ENCODE peak calls at places on chromosome 13, in nine cellular contexts. G, U, V, K, Q, P, Z, J and X are unnamed samples.

GRCh38 chr13:33678906-33679657 is 138.9 kb upstream of the RFC3 start:
- DNase-seq in U (peak; percentile 57), V (peak; percentile 19), Z (peak; percentile 87), K (no peak), Q (no peak), G (peak; percentile 81), P (peak; percentile 65), J (peak; percentile 48), X (peak; percentile 93)

GRCh38 chr13:50594276-50594970 is 249.1 kb downstream of the DLEU7 start:
- DNase-seq in U (no peak), G (no peak), Q (no peak), Z (no peak), V (peak; percentile 15), P (no peak), J (peak; percentile 16), K (peak; percentile 56), X (peak; percentile 75)

GRCh38 chr13:37127706-37128241 is 22.3 kb upstream of the CSNK1A1L start:
- DNase-seq in J (peak; percentile 95), G (no peak), K (no peak), P (no peak), V (no peak), U (peak; percentile 27), Z (peak; percentile 95), Q (peak; percentile 61), X (no peak)

GRCh38 chr13:110392510-110393233 is 85.6 kb downstream of the COL4A2 start:
- DNase-seq in J (peak; percentile 88), K (no peak), P (no peak), Z (peak; percentile 92), Q (no peak), U (no peak), V (no peak), G (no peak), X (no peak)

GRCh38 chr13:23610187-23610576 is 40.0 kb downstream of the TNFRSF19 start:
- DNase-seq in P (no peak), V (peak; percentile 65), U (peak; percentile 67), J (peak; percentile 62), K (no peak), Q (no peak), Z (peak; percentile 24), G (no peak), X (no peak)

GRCh38 chr13:34201050-34201913 is 383.3 kb downstream of the RFC3 start:
- DNase-seq in Q (peak; percentile 74), Z (peak; percentile 90), P (no peak), G (no peak), J (peak; percentile 19), U (no peak), V (no peak), K (no peak), X (no peak)

GRCh38 chr13:44141725-44142539 is 231.7 kb upstream of the SERP2 start:
- DNase-seq in U (peak; percentile 98), K (peak; percentile 100), G (peak; percentile 98), Q (peak; percentile 95), P (peak; percentile 97), J (peak; percentile 97), V (peak; percentile 97), Z (peak; percentile 98), X (peak; percentile 99)

GRCh38 chr13:79625517-79625916 is 144.6 kb downstream of the NDFIP2 start:
- DNase-seq in Q (no peak), V (no peak), Z (no peak), G (no peak), J (no peak), K (no peak), P (no peak), U (no peak), X (no peak)

GRCh38 chr13:109331898-109332297 is 454.5 kb downstream of the IRS2 start:
- DNase-seq in P (no peak), K (peak; percentile 46), U (no peak), J (peak; percentile 87), G (no peak), V (peak; percentile 35), Q (peak; percentile 85), Z (peak; percentile 85), X (no peak)

GRCh38 chr13:108980237-108980636 is 350.8 kb downstream of the MYO16 start:
- DNase-seq in G (no peak), V (no peak), K (no peak), U (no peak), J (no peak), P (no peak), Q (no peak), Z (no peak), X (no peak)

GRCh38 chr13:32025730-32026129 is 5.8 kb upstream of the FRY start:
- DNase-seq in P (no peak), U (no peak), Z (no peak), G (no peak), V (no peak), K (no peak), Q (no peak), J (no peak), X (no peak)

GRCh38 chr13:105343134-105343806 is 1192.2 kb downstream of the EFNB2 start:
- DNase-seq in K (no peak), U (no peak), Q (no peak), V (no peak), Z (peak; percentile 47), J (peak; percentile 70), P (no peak), G (no peak), X (no peak)

GRCh38 chr13:30551194-30551593 is 66.5 kb upstream of the USPL1 start:
- DNase-seq in Z (peak; percentile 44), K (no peak), Q (peak; percentile 47), J (peak; percentile 18), U (no peak), G (peak; percentile 34), V (no peak), P (no peak), X (peak; percentile 44)

GRCh38 chr13:76856141-76856571 is 30.0 kb downstream of the KCTD12 start:
- DNase-seq in Q (peak; percentile 36), V (no peak), J (peak; percentile 66), K (no peak), P (no peak), G (no peak), Z (peak; percentile 76), U (no peak), X (no peak)

GRCh38 chr13:67075239-67075638 is 154.9 kb downstream of the PCDH9 start:
- DNase-seq in Z (peak; percentile 71), U (no peak), V (no peak), G (no peak), P (no peak), Q (peak; percentile 2), K (no peak), J (no peak), X (no peak)
- TF ChIP-seq CTCF in Z (peak; percentile 38), U (peak; percentile 57), V (peak; percentile 37), G (peak; percentile 21), P (no peak), Q (peak; percentile 55), K (no peak), J (peak; percentile 7), X (no peak)

DNA sequence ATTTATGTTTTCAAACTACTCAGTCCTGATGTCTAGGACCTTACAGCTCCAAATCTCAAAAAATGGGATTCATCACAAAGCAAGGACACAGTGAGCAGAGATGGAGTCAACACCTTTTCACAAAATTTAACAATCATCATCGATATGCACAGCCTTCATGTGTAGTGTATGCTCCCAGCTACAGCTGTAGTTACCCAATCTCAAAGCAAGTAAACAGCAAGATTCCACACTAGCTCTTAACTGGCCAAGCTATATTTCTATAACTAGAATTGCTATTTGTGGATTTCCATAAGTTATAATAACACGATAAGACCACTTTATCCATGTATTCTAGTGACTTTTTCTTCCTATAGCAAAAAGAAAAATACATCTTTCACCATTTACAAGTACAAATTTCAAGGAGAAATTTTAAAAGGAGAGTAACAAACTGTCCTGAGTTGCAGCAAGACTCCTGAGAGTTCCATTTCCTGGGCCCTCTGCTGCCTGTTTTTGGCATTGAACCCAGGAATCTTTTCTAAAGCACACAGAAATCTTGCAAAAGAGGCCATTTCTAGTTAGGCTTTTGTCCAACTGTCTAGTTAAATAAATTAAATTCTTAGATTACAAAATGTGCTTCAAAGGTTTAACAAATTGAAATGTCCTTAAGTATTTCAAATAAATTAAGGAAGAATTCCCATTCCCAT is 460.6 kb downstream of the FGF14 start:
- DNase-seq in K (no peak), J (peak; percentile 27), Z (peak; percentile 3), P (no peak), U (no peak), V (no peak), Q (peak; percentile 13), G (no peak), X (no peak)
- TF ChIP-seq CTCF in K (peak; percentile 34), J (peak; percentile 40), Z (peak; percentile 37), P (no peak), U (no peak), V (peak; percentile 57), Q (peak; percentile 33), G (no peak), X (no peak)

GRCh38 chr13:112957295-112957677 is 11.7 kb upstream of the MCF2L start:
- DNase-seq in K (no peak), Q (no peak), J (no peak), V (no peak), G (no peak), U (no peak), Z (no peak), P (no peak), X (no peak)
- TF ChIP-seq CTCF in K (no peak), Q (no peak), J (no peak), V (no peak), G (no peak), U (no peak), Z (no peak), P (no peak), X (no peak)

DNA sequence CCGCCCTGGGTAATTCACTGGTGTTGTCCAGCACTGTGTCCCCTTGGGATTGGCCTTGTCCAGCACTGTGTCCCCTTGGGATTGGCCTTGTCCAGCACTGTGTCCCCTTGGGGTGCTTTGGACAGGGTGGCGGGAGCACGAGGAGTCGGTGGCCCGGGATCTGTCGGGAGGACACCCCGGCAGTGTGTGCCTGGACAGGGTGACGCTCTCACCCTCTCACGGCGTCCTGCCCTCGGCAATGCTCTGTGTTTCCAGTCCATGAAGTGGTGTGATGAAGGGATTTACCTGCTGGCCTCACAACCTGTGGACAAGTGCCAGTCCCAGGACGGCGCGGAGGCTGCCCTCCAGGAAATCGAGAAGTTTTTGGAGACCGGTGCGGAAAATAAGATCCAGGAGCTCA is 29.9 kb upstream of the F7 start:
- DNase-seq in G (no peak), Z (no peak), U (peak; percentile 11), Q (no peak), P (no peak), J (no peak), V (no peak), K (no peak), X (no peak)
- TF ChIP-seq CTCF in G (no peak), Z (no peak), U (no peak), Q (no peak), P (no peak), J (no peak), V (no peak), K (no peak), X (no peak)

GRCh38 chr13:113863511-113864302 is at the start of gene GAS6:
- DNase-seq in P (no peak), V (peak; percentile 49), G (peak; percentile 74), U (peak; percentile 82), J (peak; percentile 33), Q (peak; percentile 46), K (peak; percentile 81), Z (peak; percentile 35), X (peak; percentile 77)
- TF ChIP-seq CTCF in P (no peak), V (no peak), G (no peak), U (peak; percentile 26), J (peak; percentile 3), Q (peak; percentile 59), K (no peak), Z (no peak), X (no peak)